ENCODE peak calls at places on chromosomes 6 and 20, in six cellular contexts. I is fibroblast of lung; K is heart right ventricle; S is CD4-positive, alpha-beta memory T cell; M is sigmoid colon; P is psoas muscle. U is an unnamed sample. For H3K4me1, the result is how much of the 10 kb centered on the place peaks cover.

GRCh38 chr20:37915800-37916570 is 13.1 kb downstream of the VSTM2L start:
- DNase-seq in M (no peak), S (no peak), P (no peak), I (no peak), K (no peak), U (peak)

GRCh38 chr6:130337534-130337933 is 28.3 kb upstream of the TMEM200A start:
- DNase-seq in P (no peak), S (no peak), I (no peak), M (no peak), K (no peak), U (no peak)

GRCh38 chr20:16613954-16614353 is 40.7 kb upstream of the KIF16B start:
- DNase-seq in P (no peak), K (no peak), I (no peak), S (no peak), M (no peak), U (no peak)

GRCh38 chr6:33441457-33441856 is 12.9 kb upstream of the ZBTB9 start:
- DNase-seq in K (no peak), P (no peak), S (no peak), I (no peak), M (peak), U (no peak)

GRCh38 chr6:138007014-138007472 is 100.2 kb downstream of the PERP start:
- DNase-seq in M (no peak), P (no peak), S (no peak), I (peak), K (no peak), U (peak)

GRCh38 chr6:95867205-95867604 is 148.6 kb upstream of the FUT9 start:
- DNase-seq in M (no peak), I (no peak), S (no peak), K (no peak), P (no peak), U (no peak)

GRCh38 chr6:149209879-149210278 is 107.6 kb upstream of the TAB2 start:
- DNase-seq in M (no peak), P (no peak), S (no peak), I (no peak), K (no peak), U (no peak)

GRCh38 chr6:40535784-40536380 is 51.3 kb downstream of the LRFN2 start:
- DNase-seq in M (no peak), K (no peak), P (no peak), I (no peak), S (no peak), U (no peak)

GRCh38 chr6:126055449-126055848 is 69.1 kb downstream of the TRMT11 start:
- DNase-seq in P (no peak), K (no peak), M (no peak), S (no peak), I (no peak), U (no peak)

GRCh38 chr6:128350416-128351254 is 169.8 kb downstream of the PTPRK start:
- DNase-seq in P (no peak), M (no peak), I (peak), K (no peak), S (no peak), U (no peak)

GRCh38 chr6:101826678-101827077 is 433.2 kb downstream of the GRIK2 start:
- DNase-seq in I (peak), P (no peak), M (no peak), K (no peak), S (no peak), U (no peak)

GRCh38 chr6:142935553-142936517 is 9.1 kb downstream of the HIVEP2 start:
- DNase-seq in M (no peak), K (no peak), P (no peak), S (no peak), I (no peak), U (no peak)

GRCh38 chr6:117908246-117909107 is 1.4 kb downstream of the SLC35F1 start:
- DNase-seq in S (no peak), K (no peak), M (no peak), P (no peak), I (peak), U (no peak)

DNA sequence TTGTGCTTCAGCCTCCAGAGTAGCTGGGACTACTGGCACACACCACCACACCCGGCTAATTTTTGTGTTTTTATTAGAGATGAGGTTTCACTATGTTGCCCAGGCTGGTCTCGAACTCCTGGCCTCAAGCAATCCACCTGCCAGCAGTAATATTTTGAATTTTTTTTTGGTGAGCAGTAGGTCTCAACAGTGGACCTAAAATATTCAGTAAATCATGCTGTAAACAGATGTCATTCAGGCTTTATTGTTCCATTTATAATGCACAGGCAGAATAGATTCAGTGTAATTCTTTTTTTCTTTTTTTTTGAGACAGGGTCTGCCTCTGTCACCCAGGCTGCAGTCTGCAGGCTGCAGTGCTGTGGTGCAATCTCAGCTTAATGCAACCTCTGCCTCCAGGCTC is 69.7 kb downstream of the NCOA3 start:
- DNase-seq in P (no peak), I (no peak), S (no peak), M (no peak), K (no peak), U (no peak)
- H3K4me1 ChIP-seq in P (under half), I (under half), S (half or more), M (under half), K (under half), U (under half)

GRCh38 chr20:20224806-20225205 is 143.1 kb upstream of the INSM1 start:
- DNase-seq in M (no peak), P (no peak), I (no peak), K (no peak), S (no peak), U (no peak)
- H3K4me1 ChIP-seq in M (under half), P (under half), I (under half), K (under half), S (under half), U (under half)

GRCh38 chr6:6586671-6587526 is 1.6 kb upstream of the LY86 start:
- DNase-seq in S (no peak), I (no peak), K (peak), M (no peak), P (no peak), U (no peak)

GRCh38 chr6:6588924-6589696 is 590 bp downstream of the LY86 start:
- DNase-seq in I (no peak), K (peak), S (no peak), M (no peak), P (no peak), U (no peak)

GRCh38 chr6:6588064-6588923 is at the start of gene LY86:
- DNase-seq in K (peak), P (no peak), S (no peak), I (no peak), M (no peak), U (no peak)

GRCh38 chr6:6586167-6586566 is 2.4 kb upstream of the LY86 start:
- DNase-seq in I (no peak), P (no peak), S (no peak), M (no peak), K (no peak), U (no peak)

GRCh38 chr6:6587696-6588063 is 840 bp upstream of the LY86 start:
- DNase-seq in S (no peak), P (no peak), M (no peak), I (no peak), K (no peak), U (no peak)
- H3K4me1 ChIP-seq in S (under half), P (under half), M (under half), I (under half), K (under half), U (under half)

GRCh38 chr6:73580247-73581149 is 59.7 kb upstream of the EEF1A1 start:
- DNase-seq in S (peak), P (peak), I (peak), M (peak), K (peak), U (peak)

GRCh38 chr6:73581293-73581692 is 60.5 kb upstream of the EEF1A1 start:
- DNase-seq in S (no peak), P (no peak), M (no peak), I (no peak), K (no peak), U (no peak)

GRCh38 chr6:73579851-73580246 is 59.0 kb upstream of the EEF1A1 start:
- DNase-seq in S (no peak), I (peak), M (no peak), P (no peak), K (peak), U (no peak)

GRCh38 chr6:73577605-73578160 is 56.9 kb upstream of the EEF1A1 start:
- DNase-seq in K (no peak), M (no peak), I (peak), S (no peak), P (no peak), U (no peak)

DNA sequence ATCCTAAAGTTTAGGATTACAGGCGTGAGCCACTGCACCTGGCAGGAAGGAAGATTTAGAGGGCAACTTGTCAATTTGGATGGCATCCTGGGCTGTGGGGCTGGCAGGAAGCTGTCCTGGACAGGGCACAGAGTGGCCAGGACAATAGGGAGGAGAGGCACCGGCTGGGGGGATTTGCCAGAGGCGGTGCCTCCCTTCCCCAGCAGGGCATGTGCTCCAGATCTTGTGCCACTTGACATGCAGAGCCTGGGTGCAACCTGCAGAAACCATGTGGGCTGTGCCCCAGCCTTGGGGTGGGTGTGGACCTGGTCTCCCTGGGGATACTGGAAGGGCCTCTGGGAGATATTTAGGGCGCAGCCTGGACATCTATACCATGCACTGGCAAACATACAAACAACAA is 58.6 kb upstream of the EEF1A1 start:
- DNase-seq in I (no peak), K (no peak), M (no peak), P (peak), S (no peak), U (peak)
- H3K4me1 ChIP-seq in I (under half), K (under half), M (under half), P (under half), S (under half), U (under half)